ENCODE peak calls at places on chromosomes 7 and 10, in ten cellular contexts. N is mesendoderm; R is substantia nigra; Y is H9; H is AG04450; L is ovary; J is SJSA1; D is CD8-positive, alpha-beta memory T cell; F is fibroblast of lung; O is spleen. M is an unnamed sample.

GRCh38 chr10:21832751-21833150 is 170.8 kb downstream of the DNAJC1 start:
- DNase-seq in H (no peak), L (no peak), J (no peak), N (no peak), Y (no peak), O (no peak), D (no peak), F (no peak), R (no peak), M (no peak)

GRCh38 chr10:1056326-1057105 is at the start of gene WDR37:
- DNase-seq in L (peak; percentile 83), F (peak; percentile 90), Y (peak; percentile 90), N (peak; percentile 90), D (peak; percentile 86), O (peak; percentile 97), J (peak; percentile 88), R (peak; percentile 80), H (peak; percentile 56), M (peak; percentile 93)

GRCh38 chr10:67612577-67613537 is 83.1 kb downstream of the CTNNA3 start:
- DNase-seq in H (no peak), L (no peak), D (peak; percentile 70), N (no peak), F (peak; percentile 90), Y (no peak), R (no peak), O (no peak), J (peak; percentile 78), M (no peak)

GRCh38 chr10:28734940-28735759 is 57.8 kb downstream of the BAMBI start:
- DNase-seq in N (peak; percentile 89), H (peak; percentile 96), Y (no peak), O (no peak), F (peak; percentile 84), D (no peak), R (no peak), L (peak; percentile 59), J (peak; percentile 90), M (no peak)

GRCh38 chr7:32937344-32938174 is 19.7 kb upstream of the FKBP9 start:
- DNase-seq in F (peak; percentile 23), O (no peak), H (no peak), N (no peak), R (peak; percentile 6), D (no peak), L (peak; percentile 53), Y (no peak), J (no peak), M (peak; percentile 54)

GRCh38 chr10:27890971-27891370 is 107.9 kb downstream of the ODAD2 start:
- DNase-seq in D (no peak), R (no peak), N (peak; percentile 19), Y (no peak), J (no peak), O (no peak), H (no peak), L (no peak), F (peak; percentile 50), M (no peak)

GRCh38 chr10:101611096-101611495 is 23.0 kb downstream of the DPCD start:
- DNase-seq in O (no peak), H (no peak), D (no peak), N (no peak), Y (no peak), L (no peak), F (no peak), J (no peak), R (no peak), M (no peak)

GRCh38 chr7:146960747-146961416 is 844.3 kb downstream of the CNTNAP2 start:
- DNase-seq in N (peak; percentile 67), F (peak; percentile 6), R (no peak), D (no peak), L (no peak), Y (peak; percentile 59), O (no peak), J (no peak), H (no peak), M (no peak)

GRCh38 chr7:106369349-106369748 is 84.6 kb upstream of the NAMPT start:
- DNase-seq in Y (no peak), H (peak; percentile 33), L (no peak), J (no peak), F (peak; percentile 79), N (peak; percentile 35), O (no peak), R (no peak), D (no peak), M (no peak)

GRCh38 chr7:101362334-101363195 is at the start of gene COL26A1:
- DNase-seq in F (peak; percentile 27), L (peak; percentile 34), J (no peak), O (peak; percentile 77), R (no peak), D (no peak), H (no peak), N (peak; percentile 81), Y (peak; percentile 67), M (peak; percentile 50)

GRCh38 chr10:126583507-126584200 is 86.8 kb downstream of the C10orf90 start:
- DNase-seq in F (no peak), R (no peak), Y (no peak), J (no peak), O (no peak), D (no peak), H (no peak), L (no peak), N (no peak), M (no peak)

GRCh38 chr10:124679401-124679800 is 64.8 kb downstream of the FAM53B start:
- DNase-seq in L (no peak), O (peak; percentile 67), H (no peak), D (no peak), R (no peak), F (no peak), J (no peak), N (no peak), Y (no peak), M (no peak)

GRCh38 chr10:12511651-12512050 is 162.3 kb downstream of the CAMK1D start:
- DNase-seq in O (no peak), R (no peak), L (no peak), J (peak; percentile 10), F (no peak), Y (no peak), N (no peak), H (no peak), D (no peak), M (no peak)

GRCh38 chr7:136741941-136742340 is 126.5 kb upstream of the CHRM2 start:
- DNase-seq in Y (no peak), D (no peak), J (no peak), F (peak; percentile 9), O (no peak), N (no peak), R (no peak), L (no peak), H (no peak), M (no peak)

GRCh38 chr7:111006040-111006439 is 84.9 kb upstream of the LRRN3 start:
- DNase-seq in O (no peak), D (no peak), Y (no peak), R (no peak), J (no peak), H (no peak), N (no peak), F (no peak), L (no peak), M (no peak)
- H3K27ac ChIP-seq in O (no peak overlapping the region), D (no peak overlapping the region), Y (no peak overlapping the region), R (no peak overlapping the region), J (no peak overlapping the region), H (no peak overlapping the region), N (no peak overlapping the region), F (no peak overlapping the region), L (no peak overlapping the region), M (no peak overlapping the region)

DNA sequence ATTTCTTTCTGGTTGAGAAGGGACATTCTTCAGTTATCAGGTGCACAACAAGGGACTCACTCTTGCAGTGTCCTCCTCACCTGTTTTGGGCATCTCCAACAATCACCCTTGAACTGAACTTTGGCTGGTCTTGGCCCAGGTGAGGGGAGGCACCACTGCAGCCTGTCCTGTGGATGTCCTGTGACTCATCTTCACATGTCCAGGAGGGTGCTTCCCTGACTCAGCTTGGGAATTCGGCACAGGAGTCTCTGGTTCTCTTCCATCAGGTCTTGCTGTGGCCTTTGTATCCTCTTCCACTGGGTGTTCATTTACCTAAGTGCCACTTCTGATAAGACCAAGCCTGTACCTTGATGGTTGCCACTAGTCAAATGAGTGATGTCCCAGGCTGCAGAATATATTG is 196.7 kb upstream of the MKI67 start:
- DNase-seq in F (no peak), N (no peak), Y (no peak), R (no peak), O (no peak), D (no peak), L (no peak), J (no peak), H (no peak), M (no peak)
- H3K27ac ChIP-seq in F (no peak overlapping the region), N (no peak overlapping the region), Y (no peak overlapping the region), R (no peak overlapping the region), O (no peak overlapping the region), D (no peak overlapping the region), L (no peak overlapping the region), J (no peak overlapping the region), H (no peak overlapping the region), M (no peak overlapping the region)

GRCh38 chr7:1622441-1622840 is 47.6 kb upstream of the ELFN1 start:
- DNase-seq in J (no peak), R (no peak), D (no peak), H (no peak), Y (no peak), L (no peak), N (no peak), O (no peak), F (no peak), M (peak; percentile 19)
- H3K27ac ChIP-seq in J (no peak overlapping the region), R (no peak overlapping the region), D (no peak overlapping the region), H (no peak overlapping the region), Y (no peak overlapping the region), L (no peak overlapping the region), N (no peak overlapping the region), O (no peak overlapping the region), F (no peak overlapping the region), M (no peak overlapping the region)

GRCh38 chr10:70360215-70360614 is 22.2 kb downstream of the LRRC20 start:
- DNase-seq in J (no peak), L (no peak), R (no peak), O (peak; percentile 0), D (no peak), F (no peak), Y (no peak), N (no peak), H (no peak), M (no peak)

GRCh38 chr10:70362357-70362756 is 20.1 kb downstream of the LRRC20 start:
- DNase-seq in Y (no peak), D (no peak), O (peak; percentile 38), R (no peak), F (no peak), J (no peak), N (no peak), L (no peak), H (no peak), M (no peak)

GRCh38 chr10:70364772-70365091 is 17.7 kb downstream of the LRRC20 start:
- DNase-seq in L (no peak), F (no peak), R (no peak), O (no peak), N (no peak), Y (no peak), D (no peak), J (no peak), H (no peak), M (no peak)

GRCh38 chr10:70364001-70364771 is 18.2 kb downstream of the LRRC20 start:
- DNase-seq in L (peak; percentile 93), Y (peak; percentile 93), O (peak; percentile 97), R (peak; percentile 75), F (peak; percentile 90), N (peak; percentile 91), J (peak; percentile 93), H (peak; percentile 97), D (peak; percentile 76), M (peak; percentile 94)

GRCh38 chr10:70363292-70363691 is 19.1 kb downstream of the LRRC20 start:
- DNase-seq in F (no peak), R (no peak), O (peak; percentile 12), D (no peak), L (no peak), H (no peak), J (no peak), Y (no peak), N (no peak), M (no peak)
- H3K27ac ChIP-seq in F (peak overlapping the region; percentile 80), R (peak overlapping the region; percentile 71), O (peak overlapping the region; percentile 68), D (no peak overlapping the region), L (peak overlapping the region; percentile 87), H (peak overlapping the region; percentile 98), J (peak overlapping the region; percentile 41), Y (no peak overlapping the region), N (no peak overlapping the region), M (peak overlapping the region; percentile 65)